ENCODE peak calls at places on chromosomes 13 and 19, in eight cellular contexts. V is fibroblast of mammary gland; G is stimulated activated CD8-positive, alpha-beta memory T cell treated with anti-CD3 and anti-CD28 coated beads, Interleukin-2, amount 100 ng/mL, for 1 hour; Z is skeletal muscle cell; Y is hippocampal formation; T is non-pigmented ciliary epithelial cell; D is heart left ventricle; A is heart right ventricle. M is an unnamed sample.

GRCh38 chr13:110312669-110313031 is 5.6 kb downstream of the COL4A2 start:
- DNase-seq in Y (no peak), V (peak), A (no peak), Z (no peak), T (peak), G (no peak), D (no peak), M (no peak)

GRCh38 chr13:61477619-61478018 is 62.0 kb upstream of the PCDH20 start:
- DNase-seq in V (no peak), G (no peak), Y (no peak), A (no peak), D (no peak), Z (no peak), T (no peak), M (no peak)

GRCh38 chr19:40596608-40597328 is 4.4 kb upstream of the LTBP4 start:
- DNase-seq in D (peak), V (peak), G (no peak), Z (no peak), A (peak), Y (no peak), T (no peak), M (no peak)

GRCh38 chr13:99033814-99034213 is 56.0 kb upstream of the DOCK9 start:
- DNase-seq in Z (no peak), V (peak), A (no peak), T (no peak), G (no peak), D (no peak), Y (no peak), M (no peak)

GRCh38 chr13:77002590-77003190 is 10.8 kb downstream of the CLN5 start:
- DNase-seq in A (no peak), D (no peak), Z (no peak), Y (no peak), G (no peak), V (peak), T (no peak), M (no peak)

GRCh38 chr13:37407156-37407555 is 191.4 kb downstream of the POSTN start:
- DNase-seq in V (no peak), T (no peak), Z (no peak), A (no peak), Y (no peak), G (no peak), D (no peak), M (no peak)

GRCh38 chr13:79501538-79502232 is 20.7 kb downstream of the NDFIP2 start:
- DNase-seq in Z (no peak), G (no peak), T (no peak), Y (no peak), V (peak), A (no peak), D (no peak), M (no peak)

GRCh38 chr19:3931041-3931440 is 1.8 kb upstream of the NMRK2 start:
- DNase-seq in G (no peak), Y (no peak), Z (no peak), D (peak), A (peak), V (no peak), T (no peak), M (no peak)

GRCh38 chr13:50452028-50452427 is 391.5 kb downstream of the DLEU7 start:
- DNase-seq in D (no peak), V (no peak), Y (no peak), Z (no peak), A (no peak), T (no peak), G (no peak), M (no peak)

GRCh38 chr13:35879111-35879510 is 252.1 kb downstream of the DCLK1 start:
- DNase-seq in G (no peak), T (no peak), V (no peak), D (no peak), A (no peak), Y (no peak), Z (no peak), M (no peak)

GRCh38 chr13:52862358-52863206 is 14.1 kb upstream of the PCDH8 start:
- DNase-seq in V (no peak), Z (no peak), G (no peak), T (no peak), D (no peak), A (no peak), Y (no peak), M (no peak)

GRCh38 chr19:55082023-55082851 is 6.6 kb downstream of the EPS8L1 start:
- DNase-seq in D (peak), Z (no peak), Y (no peak), T (no peak), A (no peak), G (no peak), V (peak), M (no peak)